ENCODE peak calls at places on chromosomes 4 and X, in five cellular contexts. One of them, this sample, is unnamed.

GRCh38 chr4:118765399-118765798 is 70.5 kb downstream of the SEC24D start:
- DNase-seq in hippocampal formation: no peak
- DNase-seq in fibroblast of pulmonary artery: peak
- DNase-seq in activated T-helper 1 cell treated with anti-CD3 and anti-CD28 coated beads, Interleukin-2, amount 50 U/mL, for 16 hours: no peak
- DNase-seq in anterior cingulate cortex: no peak
- DNase-seq in this sample: no peak

GRCh38 chrX:63503541-63503940 is 152.4 kb upstream of the SPIN4 start:
- DNase-seq in fibroblast of pulmonary artery: peak
- DNase-seq in anterior cingulate cortex: no peak
- DNase-seq in hippocampal formation: no peak
- DNase-seq in activated T-helper 1 cell treated with anti-CD3 and anti-CD28 coated beads, Interleukin-2, amount 50 U/mL, for 16 hours: no peak
- DNase-seq in this sample: no peak

GRCh38 chrX:39679497-39680157 is 418.1 kb downstream of the BCOR start:
- DNase-seq in anterior cingulate cortex: no peak
- DNase-seq in hippocampal formation: no peak
- DNase-seq in fibroblast of pulmonary artery: no peak
- DNase-seq in activated T-helper 1 cell treated with anti-CD3 and anti-CD28 coated beads, Interleukin-2, amount 50 U/mL, for 16 hours: no peak
- DNase-seq in this sample: no peak

GRCh38 chr4:182968917-182969650 is 51.9 kb upstream of the DCTD start:
- DNase-seq in fibroblast of pulmonary artery: no peak
- DNase-seq in activated T-helper 1 cell treated with anti-CD3 and anti-CD28 coated beads, Interleukin-2, amount 50 U/mL, for 16 hours: no peak
- DNase-seq in hippocampal formation: no peak
- DNase-seq in anterior cingulate cortex: no peak
- DNase-seq in this sample: no peak

GRCh38 chrX:576904-577303 is 53.7 kb upstream of the SHOX start:
- DNase-seq in hippocampal formation: no peak
- DNase-seq in anterior cingulate cortex: no peak
- DNase-seq in activated T-helper 1 cell treated with anti-CD3 and anti-CD28 coated beads, Interleukin-2, amount 50 U/mL, for 16 hours: no peak
- DNase-seq in fibroblast of pulmonary artery: no peak
- DNase-seq in this sample: no peak

GRCh38 chr4:155005395-155006087 is 202.9 kb upstream of the NPY2R start:
- DNase-seq in activated T-helper 1 cell treated with anti-CD3 and anti-CD28 coated beads, Interleukin-2, amount 50 U/mL, for 16 hours: no peak
- DNase-seq in hippocampal formation: no peak
- DNase-seq in fibroblast of pulmonary artery: peak
- DNase-seq in anterior cingulate cortex: no peak
- DNase-seq in this sample: no peak

GRCh38 chr4:154719087-154719486 is 24.7 kb upstream of the LRAT start:
- DNase-seq in anterior cingulate cortex: no peak
- DNase-seq in activated T-helper 1 cell treated with anti-CD3 and anti-CD28 coated beads, Interleukin-2, amount 50 U/mL, for 16 hours: no peak
- DNase-seq in fibroblast of pulmonary artery: peak
- DNase-seq in hippocampal formation: no peak
- DNase-seq in this sample: no peak

GRCh38 chrX:49987651-49988050 is 65.3 kb downstream of the CLCN5 start:
- DNase-seq in anterior cingulate cortex: no peak
- DNase-seq in activated T-helper 1 cell treated with anti-CD3 and anti-CD28 coated beads, Interleukin-2, amount 50 U/mL, for 16 hours: no peak
- DNase-seq in fibroblast of pulmonary artery: no peak
- DNase-seq in hippocampal formation: no peak
- DNase-seq in this sample: no peak

GRCh38 chr4:52051213-52051614 is at the start of gene SPATA18:
- DNase-seq in hippocampal formation: no peak
- DNase-seq in anterior cingulate cortex: no peak
- DNase-seq in fibroblast of pulmonary artery: no peak
- DNase-seq in activated T-helper 1 cell treated with anti-CD3 and anti-CD28 coated beads, Interleukin-2, amount 50 U/mL, for 16 hours: no peak
- DNase-seq in this sample: no peak

GRCh38 chr4:139167774-139168444 is 9.1 kb downstream of the ELF2 start:
- DNase-seq in hippocampal formation: no peak
- DNase-seq in fibroblast of pulmonary artery: peak
- DNase-seq in anterior cingulate cortex: no peak
- DNase-seq in activated T-helper 1 cell treated with anti-CD3 and anti-CD28 coated beads, Interleukin-2, amount 50 U/mL, for 16 hours: no peak
- DNase-seq in this sample: no peak

GRCh38 chr4:110510955-110511544 is 35.1 kb downstream of the ENPEP start:
- DNase-seq in anterior cingulate cortex: no peak
- DNase-seq in fibroblast of pulmonary artery: peak
- DNase-seq in hippocampal formation: peak
- DNase-seq in activated T-helper 1 cell treated with anti-CD3 and anti-CD28 coated beads, Interleukin-2, amount 50 U/mL, for 16 hours: no peak
- DNase-seq in this sample: no peak

GRCh38 chr4:146465628-146466027 is 56.1 kb downstream of the SLC10A7 start:
- DNase-seq in activated T-helper 1 cell treated with anti-CD3 and anti-CD28 coated beads, Interleukin-2, amount 50 U/mL, for 16 hours: no peak
- DNase-seq in fibroblast of pulmonary artery: no peak
- DNase-seq in hippocampal formation: no peak
- DNase-seq in anterior cingulate cortex: no peak
- DNase-seq in this sample: no peak

GRCh38 chrX:73922856-73923429 is 359.9 kb downstream of the CHIC1 start:
- DNase-seq in activated T-helper 1 cell treated with anti-CD3 and anti-CD28 coated beads, Interleukin-2, amount 50 U/mL, for 16 hours: no peak
- DNase-seq in fibroblast of pulmonary artery: peak
- DNase-seq in hippocampal formation: no peak
- DNase-seq in anterior cingulate cortex: no peak
- DNase-seq in this sample: no peak

GRCh38 chrX:104854790-104855340 is 288.9 kb downstream of the IL1RAPL2 start:
- DNase-seq in anterior cingulate cortex: no peak
- DNase-seq in fibroblast of pulmonary artery: peak
- DNase-seq in hippocampal formation: no peak
- DNase-seq in activated T-helper 1 cell treated with anti-CD3 and anti-CD28 coated beads, Interleukin-2, amount 50 U/mL, for 16 hours: no peak
- DNase-seq in this sample: no peak

GRCh38 chr4:173457893-173458292 is 59.0 kb upstream of the SCRG1 start:
- DNase-seq in hippocampal formation: no peak
- DNase-seq in anterior cingulate cortex: no peak
- DNase-seq in fibroblast of pulmonary artery: no peak
- DNase-seq in activated T-helper 1 cell treated with anti-CD3 and anti-CD28 coated beads, Interleukin-2, amount 50 U/mL, for 16 hours: no peak
- DNase-seq in this sample: no peak

GRCh38 chr4:123990310-123990709 is 593.7 kb downstream of the SPRY1 start:
- DNase-seq in anterior cingulate cortex: no peak
- DNase-seq in activated T-helper 1 cell treated with anti-CD3 and anti-CD28 coated beads, Interleukin-2, amount 50 U/mL, for 16 hours: no peak
- DNase-seq in fibroblast of pulmonary artery: no peak
- DNase-seq in hippocampal formation: no peak
- DNase-seq in this sample: no peak

GRCh38 chr4:28686618-28687017 is 1826.0 kb downstream of the STIM2 start:
- DNase-seq in fibroblast of pulmonary artery: peak
- DNase-seq in anterior cingulate cortex: no peak
- DNase-seq in hippocampal formation: peak
- DNase-seq in activated T-helper 1 cell treated with anti-CD3 and anti-CD28 coated beads, Interleukin-2, amount 50 U/mL, for 16 hours: no peak
- DNase-seq in this sample: no peak

GRCh38 chr4:104591505-104591904 is 96.8 kb upstream of the CXXC4 start:
- DNase-seq in fibroblast of pulmonary artery: peak
- DNase-seq in hippocampal formation: no peak
- DNase-seq in anterior cingulate cortex: no peak
- DNase-seq in activated T-helper 1 cell treated with anti-CD3 and anti-CD28 coated beads, Interleukin-2, amount 50 U/mL, for 16 hours: no peak
- DNase-seq in this sample: no peak

GRCh38 chrX:2552621-2553297 is 52.0 kb upstream of the DHRSX start:
- DNase-seq in activated T-helper 1 cell treated with anti-CD3 and anti-CD28 coated beads, Interleukin-2, amount 50 U/mL, for 16 hours: no peak
- DNase-seq in anterior cingulate cortex: no peak
- DNase-seq in hippocampal formation: no peak
- DNase-seq in fibroblast of pulmonary artery: peak
- DNase-seq in this sample: no peak

GRCh38 chrX:124127496-124127895 is 166.0 kb downstream of the STAG2 start:
- DNase-seq in activated T-helper 1 cell treated with anti-CD3 and anti-CD28 coated beads, Interleukin-2, amount 50 U/mL, for 16 hours: no peak
- DNase-seq in anterior cingulate cortex: no peak
- DNase-seq in hippocampal formation: no peak
- DNase-seq in fibroblast of pulmonary artery: no peak
- DNase-seq in this sample: no peak

GRCh38 chr4:134551348-134551747 is 349.8 kb upstream of the PABPC4L start:
- DNase-seq in fibroblast of pulmonary artery: no peak
- DNase-seq in activated T-helper 1 cell treated with anti-CD3 and anti-CD28 coated beads, Interleukin-2, amount 50 U/mL, for 16 hours: no peak
- DNase-seq in anterior cingulate cortex: no peak
- DNase-seq in hippocampal formation: no peak
- DNase-seq in this sample: no peak

GRCh38 chrX:5080812-5081211 is 1147.9 kb downstream of the NLGN4X start:
- DNase-seq in anterior cingulate cortex: no peak
- DNase-seq in activated T-helper 1 cell treated with anti-CD3 and anti-CD28 coated beads, Interleukin-2, amount 50 U/mL, for 16 hours: no peak
- DNase-seq in fibroblast of pulmonary artery: no peak
- DNase-seq in hippocampal formation: no peak
- DNase-seq in this sample: no peak

GRCh38 chr4:26787461-26788340 is 72.9 kb upstream of the STIM2 start:
- DNase-seq in hippocampal formation: no peak
- DNase-seq in anterior cingulate cortex: no peak
- DNase-seq in fibroblast of pulmonary artery: peak
- DNase-seq in activated T-helper 1 cell treated with anti-CD3 and anti-CD28 coated beads, Interleukin-2, amount 50 U/mL, for 16 hours: no peak
- DNase-seq in this sample: no peak

GRCh38 chr4:169089004-169089403 is 78.9 kb upstream of the CBR4 start:
- DNase-seq in fibroblast of pulmonary artery: no peak
- DNase-seq in activated T-helper 1 cell treated with anti-CD3 and anti-CD28 coated beads, Interleukin-2, amount 50 U/mL, for 16 hours: no peak
- DNase-seq in anterior cingulate cortex: no peak
- DNase-seq in hippocampal formation: no peak
- DNase-seq in this sample: no peak

GRCh38 chrX:40683245-40683644 is 35.9 kb upstream of the CXorf38 start:
- DNase-seq in fibroblast of pulmonary artery: no peak
- DNase-seq in hippocampal formation: no peak
- DNase-seq in activated T-helper 1 cell treated with anti-CD3 and anti-CD28 coated beads, Interleukin-2, amount 50 U/mL, for 16 hours: no peak
- DNase-seq in anterior cingulate cortex: no peak
- DNase-seq in this sample: no peak

GRCh38 chrX:74788545-74789086 is 136.6 kb downstream of the NEXMIF start:
- DNase-seq in activated T-helper 1 cell treated with anti-CD3 and anti-CD28 coated beads, Interleukin-2, amount 50 U/mL, for 16 hours: no peak
- DNase-seq in hippocampal formation: no peak
- DNase-seq in fibroblast of pulmonary artery: no peak
- DNase-seq in anterior cingulate cortex: no peak
- DNase-seq in this sample: no peak

GRCh38 chr4:97942137-97942536 is 201.1 kb downstream of the STPG2 start:
- DNase-seq in fibroblast of pulmonary artery: peak
- DNase-seq in anterior cingulate cortex: no peak
- DNase-seq in activated T-helper 1 cell treated with anti-CD3 and anti-CD28 coated beads, Interleukin-2, amount 50 U/mL, for 16 hours: no peak
- DNase-seq in hippocampal formation: no peak
- DNase-seq in this sample: no peak

GRCh38 chr4:89434364-89434988 is 126.9 kb upstream of the GPRIN3 start:
- DNase-seq in activated T-helper 1 cell treated with anti-CD3 and anti-CD28 coated beads, Interleukin-2, amount 50 U/mL, for 16 hours: no peak
- DNase-seq in anterior cingulate cortex: no peak
- DNase-seq in hippocampal formation: peak
- DNase-seq in fibroblast of pulmonary artery: peak
- DNase-seq in this sample: no peak

GRCh38 chr4:148454835-148455234 is 12.6 kb upstream of the NR3C2 start:
- DNase-seq in fibroblast of pulmonary artery: no peak
- DNase-seq in activated T-helper 1 cell treated with anti-CD3 and anti-CD28 coated beads, Interleukin-2, amount 50 U/mL, for 16 hours: no peak
- DNase-seq in hippocampal formation: no peak
- DNase-seq in anterior cingulate cortex: no peak
- DNase-seq in this sample: no peak

GRCh38 chrX:44451056-44451455 is 91.6 kb downstream of the FUNDC1 start:
- DNase-seq in activated T-helper 1 cell treated with anti-CD3 and anti-CD28 coated beads, Interleukin-2, amount 50 U/mL, for 16 hours: no peak
- DNase-seq in fibroblast of pulmonary artery: no peak
- DNase-seq in hippocampal formation: no peak
- DNase-seq in anterior cingulate cortex: no peak
- DNase-seq in this sample: no peak

GRCh38 chrX:46750829-46751228 is 8.1 kb downstream of the SLC9A7 start:
- DNase-seq in hippocampal formation: no peak
- DNase-seq in activated T-helper 1 cell treated with anti-CD3 and anti-CD28 coated beads, Interleukin-2, amount 50 U/mL, for 16 hours: no peak
- DNase-seq in anterior cingulate cortex: no peak
- DNase-seq in fibroblast of pulmonary artery: no peak
- DNase-seq in this sample: no peak

GRCh38 chr4:65918217-65918616 is 247.9 kb upstream of the EPHA5 start:
- DNase-seq in fibroblast of pulmonary artery: no peak
- DNase-seq in hippocampal formation: no peak
- DNase-seq in activated T-helper 1 cell treated with anti-CD3 and anti-CD28 coated beads, Interleukin-2, amount 50 U/mL, for 16 hours: no peak
- DNase-seq in anterior cingulate cortex: no peak
- DNase-seq in this sample: no peak

GRCh38 chr4:121773873-121774272 is 8.9 kb upstream of the SMIM43 start:
- DNase-seq in anterior cingulate cortex: no peak
- DNase-seq in hippocampal formation: no peak
- DNase-seq in activated T-helper 1 cell treated with anti-CD3 and anti-CD28 coated beads, Interleukin-2, amount 50 U/mL, for 16 hours: no peak
- DNase-seq in fibroblast of pulmonary artery: no peak
- DNase-seq in this sample: no peak

GRCh38 chr4:25449270-25449669 is 72.2 kb downstream of the ANAPC4 start:
- DNase-seq in fibroblast of pulmonary artery: no peak
- DNase-seq in activated T-helper 1 cell treated with anti-CD3 and anti-CD28 coated beads, Interleukin-2, amount 50 U/mL, for 16 hours: no peak
- DNase-seq in anterior cingulate cortex: no peak
- DNase-seq in hippocampal formation: no peak
- DNase-seq in this sample: no peak

GRCh38 chrX:9456250-9457074 is 8.4 kb upstream of the TBL1X start:
- DNase-seq in hippocampal formation: no peak
- DNase-seq in anterior cingulate cortex: no peak
- DNase-seq in activated T-helper 1 cell treated with anti-CD3 and anti-CD28 coated beads, Interleukin-2, amount 50 U/mL, for 16 hours: no peak
- DNase-seq in fibroblast of pulmonary artery: no peak
- DNase-seq in this sample: no peak

GRCh38 chr4:105765690-105766407 is 57.3 kb downstream of the GSTCD start:
- DNase-seq in fibroblast of pulmonary artery: peak
- DNase-seq in anterior cingulate cortex: no peak
- DNase-seq in hippocampal formation: no peak
- DNase-seq in activated T-helper 1 cell treated with anti-CD3 and anti-CD28 coated beads, Interleukin-2, amount 50 U/mL, for 16 hours: no peak
- DNase-seq in this sample: no peak

This sample was measured in occipital lobe.